ENCODE peak calls at places on chromosomes 7 and 10, in six cellular contexts. T, X, Q, J, D and B are unnamed samples.

GRCh38 chr7:139659922-139660316 is 117.9 kb downstream of the HIPK2 start:
- DNase-seq in T (no peak), X (no peak), Q (no peak), J (no peak), D (no peak), B (no peak)

GRCh38 chr10:100741386-100742066 is 3.9 kb upstream of the PAX2 start:
- DNase-seq in T (no peak), X (no peak), Q (no peak), J (no peak), D (peak; percentile 78), B (no peak)

GRCh38 chr7:74653686-74654181 is 3.8 kb upstream of the GTF2I start:
- DNase-seq in T (no peak), X (no peak), Q (no peak), J (no peak), D (no peak), B (no peak)

GRCh38 chr10:68471063-68471585 is 649 bp downstream of the DNA2 start:
- DNase-seq in T (no peak), X (peak; percentile 44), Q (no peak), J (no peak), D (peak; percentile 1), B (no peak)

GRCh38 chr10:98067165-98067564 is 36.7 kb upstream of the CRTAC1 start:
- DNase-seq in T (no peak), X (no peak), Q (no peak), J (no peak), D (no peak), B (no peak)

GRCh38 chr7:56079450-56080185 is 13.1 kb downstream of the PHKG1 start:
- DNase-seq in T (peak; percentile 83), X (peak; percentile 41), Q (peak; percentile 71), J (peak; percentile 74), D (no peak), B (no peak)

GRCh38 chr7:22001345-22002004 is 55.8 kb upstream of the CDCA7L start:
- DNase-seq in T (no peak), X (peak; percentile 80), Q (peak; percentile 80), J (no peak), D (peak; percentile 51), B (peak; percentile 90)

GRCh38 chr7:84027678-84028077 is 166.9 kb downstream of the SEMA3A start:
- DNase-seq in T (no peak), X (no peak), Q (no peak), J (no peak), D (no peak), B (no peak)

GRCh38 chr10:27742195-27742925 is 3.3 kb downstream of the MKX start:
- DNase-seq in T (peak; percentile 87), X (peak; percentile 75), Q (peak; percentile 85), J (peak; percentile 92), D (peak; percentile 92), B (peak; percentile 68)

GRCh38 chr7:80681272-80681885 is 42.9 kb downstream of the CD36 start:
- DNase-seq in T (no peak), X (peak; percentile 55), Q (peak; percentile 35), J (no peak), D (no peak), B (peak; percentile 32)

GRCh38 chr10:102150970-102151773 is 1.0 kb upstream of the NOLC1 start:
- DNase-seq in T (no peak), X (peak; percentile 63), Q (peak; percentile 79), J (peak; percentile 46), D (no peak), B (peak; percentile 89)

GRCh38 chr7:96328016-96328415 is 6.1 kb upstream of the SLC25A13 start:
- DNase-seq in T (no peak), X (peak; percentile 86), Q (no peak), J (no peak), D (no peak), B (peak; percentile 35)

GRCh38 chr7:27031289-27032172 is 64.3 kb downstream of the HOXA1 start:
- DNase-seq in T (no peak), X (peak; percentile 57), Q (peak; percentile 87), J (no peak), D (no peak), B (peak; percentile 42)

GRCh38 chr10:108783897-108784296 is 1139.4 kb downstream of the XPNPEP1 start:
- DNase-seq in T (no peak), X (peak; percentile 80), Q (peak; percentile 36), J (no peak), D (peak; percentile 56), B (peak; percentile 43)

GRCh38 chr10:16592327-16592854 is 70.7 kb upstream of the C1QL3 start:
- DNase-seq in T (no peak), X (no peak), Q (no peak), J (no peak), D (no peak), B (no peak)

GRCh38 chr10:121926669-121927360 is 1.0 kb downstream of the ATE1 start:
- DNase-seq in T (no peak), X (peak; percentile 7), Q (no peak), J (no peak), D (no peak), B (no peak)

GRCh38 chr7:18958627-18959026 is 158.8 kb downstream of the TWIST1 start:
- DNase-seq in T (no peak), X (peak; percentile 67), Q (peak; percentile 85), J (no peak), D (no peak), B (no peak)

GRCh38 chr7:157405501-157405900 is 68.7 kb downstream of the DNAJB6 start:
- DNase-seq in T (no peak), X (no peak), Q (no peak), J (no peak), D (no peak), B (no peak)

GRCh38 chr7:100874577-100875355 is at the start of gene SRRT:
- DNase-seq in T (peak; percentile 99), X (peak; percentile 97), Q (peak; percentile 97), J (peak; percentile 99), D (peak; percentile 100), B (peak; percentile 88)

GRCh38 chr10:100724531-100725027 is 20.8 kb upstream of the PAX2 start:
- DNase-seq in T (no peak), X (no peak), Q (no peak), J (peak; percentile 58), D (no peak), B (no peak)

GRCh38 chr7:66105263-66105748 is 9.3 kb upstream of the CRCP start:
- DNase-seq in T (no peak), X (no peak), Q (no peak), J (no peak), D (no peak), B (no peak)

DNA sequence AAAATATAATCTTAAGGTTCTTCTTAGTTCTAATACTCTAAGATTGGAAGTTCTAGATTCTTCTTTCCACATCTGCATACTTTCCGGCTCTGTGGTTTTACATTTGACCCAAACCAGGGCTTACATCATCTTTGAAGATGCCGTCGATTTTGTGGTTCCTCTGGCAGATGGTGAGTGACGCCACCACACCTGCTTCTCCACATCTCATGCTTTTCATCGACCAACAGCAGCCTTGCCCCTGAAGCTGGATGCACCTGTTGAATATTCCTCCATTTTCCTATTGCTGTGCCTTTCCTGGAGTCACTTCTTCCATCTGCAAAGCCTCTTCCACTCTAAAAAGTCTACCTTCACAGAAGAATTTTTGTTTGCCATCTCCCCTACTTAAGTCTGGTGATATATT is 121.3 kb downstream of the PRKCQ start:
- DNase-seq in T (no peak), X (no peak), Q (no peak), J (no peak), D (no peak), B (no peak)
- H3K27ac ChIP-seq in T (no peak overlapping the region), X (no peak overlapping the region), Q (no peak overlapping the region), J (no peak overlapping the region), D (no peak overlapping the region), B (no peak overlapping the region)

DNA sequence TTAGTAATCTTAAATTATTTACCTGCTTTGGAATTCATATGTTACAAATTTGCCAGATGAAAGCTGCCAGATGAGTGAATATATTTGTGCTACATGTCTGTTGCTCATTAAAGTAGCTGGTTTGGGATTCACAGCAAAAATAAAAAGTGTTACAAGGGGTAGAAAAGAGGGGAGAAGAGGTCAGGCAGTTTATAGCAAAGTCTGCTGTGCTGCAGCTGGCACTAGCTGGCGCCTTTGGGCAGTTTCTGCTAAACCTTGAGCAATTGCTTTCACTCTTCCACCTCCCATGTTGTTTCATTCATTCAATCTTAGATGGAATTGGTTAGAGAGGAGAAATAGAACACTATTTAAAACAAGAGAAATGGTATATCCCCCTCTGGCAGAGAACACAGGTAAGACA is 404.1 kb upstream of the LRGUK start:
- DNase-seq in T (no peak), X (no peak), Q (no peak), J (no peak), D (no peak), B (no peak)
- TF ChIP-seq CTCF in T (no peak), X (no peak), Q (no peak), J (no peak), D (no peak), B (peak; percentile 12)

GRCh38 chr10:48459270-48460147 is 145.4 kb downstream of the ARHGAP22 start:
- DNase-seq in T (no peak), X (no peak), Q (no peak), J (peak; percentile 71), D (no peak), B (no peak)

GRCh38 chr10:48456808-48457761 is 147.8 kb downstream of the ARHGAP22 start:
- DNase-seq in T (no peak), X (no peak), Q (no peak), J (peak; percentile 71), D (no peak), B (no peak)

GRCh38 chr10:48456361-48456804 is 148.5 kb downstream of the ARHGAP22 start:
- DNase-seq in T (peak; percentile 67), X (no peak), Q (no peak), J (peak; percentile 87), D (no peak), B (no peak)

GRCh38 chr10:48458662-48459048 is 146.2 kb downstream of the ARHGAP22 start:
- DNase-seq in T (no peak), X (no peak), Q (no peak), J (no peak), D (no peak), B (no peak)

GRCh38 chr10:48457949-48458661 is 146.8 kb downstream of the ARHGAP22 start:
- DNase-seq in T (no peak), X (no peak), Q (no peak), J (peak; percentile 56), D (no peak), B (no peak)
- H3K4me1 ChIP-seq in T (no peaks in the 10 kb centered on the region), X (no peaks in the 10 kb centered on the region), Q (peaks cover 10% of the 10 kb centered on the region), J (peaks cover 15% of the 10 kb centered on the region), D (peaks cover 6% of the 10 kb centered on the region), B (no peaks in the 10 kb centered on the region)

GRCh38 chr10:104150206-104150605 is 28.2 kb downstream of the SFR1 start:
- DNase-seq in T (no peak), X (no peak), Q (peak; percentile 28), J (no peak), D (no peak), B (peak; percentile 76)

GRCh38 chr10:104143829-104144228 is 21.9 kb downstream of the SFR1 start:
- DNase-seq in T (no peak), X (no peak), Q (no peak), J (no peak), D (no peak), B (no peak)

GRCh38 chr10:104142081-104142480 is 20.1 kb downstream of the SFR1 start:
- DNase-seq in T (no peak), X (no peak), Q (no peak), J (no peak), D (peak; percentile 11), B (no peak)

GRCh38 chr10:104151737-104152136 is 29.8 kb downstream of the SFR1 start:
- DNase-seq in T (no peak), X (no peak), Q (no peak), J (no peak), D (no peak), B (no peak)

DNA sequence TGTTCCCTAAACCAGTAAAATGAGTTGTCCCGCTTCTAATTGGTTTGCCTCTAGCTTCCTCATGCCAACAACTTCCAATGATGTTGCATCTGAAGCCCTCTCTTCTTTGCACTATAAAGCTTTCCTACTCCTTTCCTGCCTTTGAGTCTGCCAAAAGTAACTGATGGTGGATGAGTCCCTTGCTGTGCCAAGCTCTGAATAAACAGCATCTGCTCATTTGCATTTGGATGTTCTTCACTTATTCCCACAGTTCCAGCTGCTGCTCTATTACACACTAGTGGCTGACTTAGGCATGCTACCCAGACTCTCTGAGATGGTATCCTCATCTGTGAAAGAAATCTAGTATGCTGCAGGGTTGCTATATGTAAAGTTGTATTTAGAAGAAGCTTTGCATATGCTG is 24.9 kb downstream of the SFR1 start:
- DNase-seq in T (no peak), X (no peak), Q (no peak), J (no peak), D (no peak), B (no peak)
- H3K27ac ChIP-seq in T (no peak overlapping the region), X (no peak overlapping the region), Q (no peak overlapping the region), J (no peak overlapping the region), D (no peak overlapping the region), B (no peak overlapping the region)